ENCODE peak calls at places on chromosomes 5 and 9, in five cellular contexts. G, C, K, Z and X are unnamed samples.

GRCh38 chr5:153952893-153953292 is 85.8 kb downstream of the FAM114A2 start:
- DNase-seq in G (no peak), C (no peak), K (no peak), Z (no peak), X (no peak)

GRCh38 chr5:155728146-155728856 is 598.7 kb upstream of the SGCD start:
- DNase-seq in G (no peak), C (peak; percentile 54), K (peak; percentile 51), Z (peak; percentile 72), X (peak; percentile 41)

GRCh38 chr5:89388872-89389271 is 505.9 kb upstream of the MEF2C start:
- DNase-seq in G (no peak), C (no peak), K (no peak), Z (no peak), X (no peak)

GRCh38 chr9:30536494-30536893 is 1847.9 kb upstream of the ACO1 start:
- DNase-seq in G (no peak), C (no peak), K (no peak), Z (no peak), X (no peak)

GRCh38 chr5:346229-346935 is 24.9 kb downstream of the AHRR start:
- DNase-seq in G (no peak), C (no peak), K (no peak), Z (no peak), X (no peak)

GRCh38 chr5:175712681-175713085 is 54.8 kb downstream of the HRH2 start:
- DNase-seq in G (no peak), C (no peak), K (no peak), Z (no peak), X (no peak)

GRCh38 chr5:147935032-147935431 is 28.7 kb upstream of the C5orf46 start:
- DNase-seq in G (no peak), C (peak; percentile 21), K (no peak), Z (no peak), X (no peak)

GRCh38 chr5:158354958-158355357 is 496.0 kb upstream of the CLINT1 start:
- DNase-seq in G (no peak), C (no peak), K (no peak), Z (no peak), X (no peak)

GRCh38 chr5:73826761-73827450 is 200.9 kb downstream of the ARHGEF28 start:
- DNase-seq in G (no peak), C (peak; percentile 83), K (no peak), Z (no peak), X (no peak)

GRCh38 chr9:109976328-109976702 is 196.3 kb downstream of the PALM2AKAP2 start:
- DNase-seq in G (no peak), C (no peak), K (no peak), Z (no peak), X (no peak)

GRCh38 chr5:77104813-77105212 is 17.7 kb upstream of the ZBED3 start:
- DNase-seq in G (no peak), C (no peak), K (no peak), Z (no peak), X (no peak)

GRCh38 chr5:54383941-54384340 is 71.6 kb upstream of the HSPB3 start:
- DNase-seq in G (no peak), C (peak; percentile 27), K (no peak), Z (no peak), X (no peak)

GRCh38 chr5:145859897-145860296 is 12.9 kb downstream of the GRXCR2 start:
- DNase-seq in G (no peak), C (no peak), K (no peak), Z (no peak), X (no peak)

GRCh38 chr5:178483620-178484019 is 106.6 kb downstream of the COL23A1 start:
- DNase-seq in G (peak; percentile 54), C (no peak), K (no peak), Z (no peak), X (no peak)

GRCh38 chr5:6525910-6526309 is 77.3 kb downstream of the UBE2QL1 start:
- DNase-seq in G (no peak), C (peak; percentile 32), K (no peak), Z (peak; percentile 42), X (peak; percentile 45)

GRCh38 chr9:37324261-37324683 is 98.2 kb upstream of the GRHPR start:
- DNase-seq in G (no peak), C (no peak), K (no peak), Z (no peak), X (peak; percentile 9)

GRCh38 chr5:113110117-113110516 is 133.5 kb downstream of the DCP2 start:
- DNase-seq in G (no peak), C (no peak), K (no peak), Z (no peak), X (no peak)

GRCh38 chr9:70217029-70217428 is 41.7 kb upstream of the SMC5 start:
- DNase-seq in G (no peak), C (no peak), K (no peak), Z (no peak), X (no peak)

DNA sequence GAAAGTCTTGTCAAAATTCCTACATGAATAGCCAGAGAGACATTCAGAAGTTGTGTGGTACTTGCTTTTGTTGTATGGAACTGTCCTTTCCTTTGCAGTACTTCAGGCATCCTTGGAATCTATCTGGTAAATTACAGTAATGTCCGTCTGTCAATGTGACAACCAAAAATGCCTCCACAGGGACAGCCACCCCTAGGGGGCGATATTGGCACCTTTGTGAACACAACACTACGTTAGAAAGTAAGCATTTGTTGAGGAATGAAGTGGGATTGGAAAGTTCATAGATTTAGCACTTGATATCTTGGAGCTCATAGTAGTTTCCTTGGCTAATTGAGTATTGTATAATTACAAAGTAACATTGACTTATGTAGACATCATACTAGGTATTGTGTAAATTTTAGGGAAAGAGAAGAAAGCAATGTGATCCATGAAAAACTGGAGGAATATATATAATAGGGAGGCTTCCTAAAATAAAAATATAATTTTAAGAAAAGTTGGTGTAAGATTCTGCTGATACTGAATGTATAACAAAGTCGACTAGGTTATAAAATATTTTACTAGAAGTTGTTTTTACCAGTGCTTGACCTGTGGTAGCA is 32.7 kb downstream of the TMEFF1 start:
- DNase-seq in G (peak; percentile 63), C (peak; percentile 6), K (peak; percentile 14), Z (peak; percentile 60), X (peak; percentile 56)
- TF ChIP-seq CTCF in G (peak; percentile 53), C (peak; percentile 41), K (peak; percentile 59), Z (peak; percentile 46), X (peak; percentile 74)

GRCh38 chr9:33264473-33265177 is at the start of the genes BAG1 and CHMP5:
- DNase-seq in G (peak; percentile 100), C (peak; percentile 100), K (peak; percentile 99), Z (peak; percentile 100), X (peak; percentile 99)
- TF ChIP-seq CTCF in G (no peak), C (peak; percentile 61), K (peak; percentile 25), Z (peak; percentile 16), X (peak; percentile 44)

DNA sequence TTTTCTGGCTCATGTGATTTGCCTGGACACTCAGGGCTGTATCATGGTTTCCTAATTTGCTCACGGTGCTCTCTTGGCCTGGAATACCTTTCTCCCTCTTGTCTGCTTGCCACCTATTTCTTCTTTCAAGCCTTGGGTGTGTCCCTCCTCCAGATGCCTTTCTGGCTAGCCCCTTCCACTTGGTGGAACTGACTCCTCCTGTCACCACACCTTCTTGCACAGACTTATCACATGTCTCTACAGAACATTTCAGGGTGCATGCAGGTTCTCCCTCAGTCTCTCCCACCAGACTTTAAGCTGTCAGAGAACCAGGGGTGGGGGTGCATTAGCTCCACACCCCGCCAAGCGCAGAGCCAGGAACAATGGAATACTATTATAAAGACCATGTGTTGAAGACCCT is 1.9 kb downstream of the TBC1D2 start:
- DNase-seq in G (no peak), C (no peak), K (no peak), Z (no peak), X (no peak)
- TF ChIP-seq CTCF in G (no peak), C (no peak), K (no peak), Z (no peak), X (no peak)

DNA sequence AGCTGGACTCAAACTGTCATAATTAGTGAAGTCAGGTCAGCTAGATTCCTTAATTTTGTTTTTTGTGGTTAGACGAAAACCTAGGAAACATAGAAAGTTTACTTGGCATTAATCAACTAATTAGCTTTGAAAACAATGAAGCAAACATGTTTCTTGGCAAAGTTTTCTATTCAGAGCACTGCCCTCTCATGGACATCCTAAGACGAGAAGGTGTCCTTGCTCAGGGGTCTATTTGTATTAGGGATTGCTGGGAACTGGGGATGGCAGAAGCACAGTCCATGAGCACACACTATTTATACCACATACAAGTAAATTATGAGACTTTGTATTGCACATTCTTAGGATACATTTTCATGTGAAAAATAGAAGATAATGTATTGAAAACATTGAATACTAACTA is 49.7 kb downstream of the POC5 start:
- DNase-seq in G (no peak), C (no peak), K (no peak), Z (no peak), X (no peak)
- TF ChIP-seq CTCF in G (no peak), C (no peak), K (no peak), Z (no peak), X (peak; percentile 17)

DNA sequence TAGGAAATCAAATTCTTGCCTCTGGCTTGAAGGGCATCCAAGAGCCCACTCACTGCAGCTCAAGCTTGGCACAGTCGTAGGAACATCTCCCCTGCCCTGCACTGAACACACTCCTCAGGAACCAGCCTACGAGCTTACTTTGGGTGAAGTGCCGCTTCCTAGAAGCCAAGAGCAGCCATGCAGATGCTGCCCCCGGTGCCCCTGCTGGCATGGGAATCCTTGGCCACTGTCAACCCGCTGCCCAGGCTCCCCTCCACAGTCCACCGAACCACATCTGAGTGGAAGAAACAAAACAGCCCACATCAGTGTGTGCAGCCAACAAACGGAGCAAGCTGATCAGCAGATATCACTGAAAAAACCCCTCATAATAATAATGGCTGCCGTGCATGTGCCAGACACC is 89.8 kb downstream of the TMEM215 start:
- DNase-seq in G (no peak), C (no peak), K (no peak), Z (no peak), X (no peak)
- TF ChIP-seq CTCF in G (no peak), C (no peak), K (no peak), Z (no peak), X (no peak)

GRCh38 chr5:91074615-91075014 is 308.5 kb downstream of the ARRDC3 start:
- DNase-seq in G (no peak), C (no peak), K (no peak), Z (no peak), X (no peak)
- TF ChIP-seq CTCF in G (no peak), C (no peak), K (no peak), Z (no peak), X (no peak)